ENCODE peak calls at places on chromosomes 5 and 9, in ten cellular contexts. Q is activated gamma-delta T cell treated with Interleukin-2 at 50 U/mL for 16 hours; M is cardiac septum; I is NCI-H524 treated with DMSO at 0.1 percent for 48 hours; W is RCC 7860; A is breast epithelium; J is uterus; U is naive thymus-derived CD4-positive, alpha-beta T cell; T is dermis blood vessel endothelial cell; N is HuH-7.5. D is an unnamed sample.

GRCh38 chr5:91331705-91332104 is 51.4 kb downstream of the ARRDC3 start:
- DNase-seq in Q (no peak), M (no peak), I (no peak), W (no peak), A (no peak), J (no peak), U (no peak), T (no peak), N (no peak), D (no peak)

GRCh38 chr9:110579763-110580255 is 268 bp upstream of the SVEP1 start:
- DNase-seq in Q (no peak), M (no peak), I (no peak), W (no peak), A (no peak), J (peak), U (no peak), T (no peak), N (peak), D (no peak)

GRCh38 chr5:132388244-132389050 is 18.9 kb downstream of the SLC22A5 start:
- DNase-seq in Q (no peak), M (no peak), I (no peak), W (peak), A (no peak), J (peak), U (no peak), T (peak), N (no peak), D (no peak)

GRCh38 chr9:8486095-8486494 is 686.5 kb upstream of the DMAC1 start:
- DNase-seq in Q (no peak), M (no peak), I (peak), W (peak), A (no peak), J (no peak), U (no peak), T (peak), N (peak), D (no peak)

GRCh38 chr5:139222346-139222745 is 24.2 kb upstream of the SIL1 start:
- DNase-seq in Q (no peak), M (no peak), I (no peak), W (no peak), A (no peak), J (no peak), U (no peak), T (peak), N (no peak), D (no peak)

GRCh38 chr9:137426018-137426681 is 3.0 kb downstream of the NOXA1 start:
- DNase-seq in Q (no peak), M (peak), I (no peak), W (no peak), A (peak), J (no peak), U (no peak), T (no peak), N (no peak), D (no peak)

GRCh38 chr5:56698463-56699381 is 116.6 kb upstream of the MAP3K1 start:
- DNase-seq in Q (no peak), M (no peak), I (no peak), W (no peak), A (no peak), J (no peak), U (no peak), T (no peak), N (no peak), D (no peak)

GRCh38 chr5:104088876-104089778 is 526.5 kb upstream of the NUDT12 start:
- DNase-seq in Q (no peak), M (no peak), I (no peak), W (no peak), A (no peak), J (no peak), U (no peak), T (no peak), N (no peak), D (no peak)

GRCh38 chr9:89626741-89627265 is 22.0 kb downstream of the GADD45G start:
- DNase-seq in Q (no peak), M (no peak), I (no peak), W (no peak), A (no peak), J (no peak), U (no peak), T (no peak), N (no peak), D (no peak)

GRCh38 chr9:7756088-7756487 is 43.5 kb downstream of the DMAC1 start:
- DNase-seq in Q (no peak), M (no peak), I (no peak), W (peak), A (no peak), J (no peak), U (no peak), T (peak), N (no peak), D (no peak)

GRCh38 chr5:131812371-131813160 is 15.7 kb upstream of the FNIP1 start:
- DNase-seq in Q (no peak), M (no peak), I (no peak), W (no peak), A (no peak), J (no peak), U (no peak), T (no peak), N (no peak), D (no peak)

GRCh38 chr5:150144211-150144801 is 11.3 kb downstream of the PDGFRB start:
- DNase-seq in Q (no peak), M (no peak), I (no peak), W (no peak), A (no peak), J (peak), U (no peak), T (no peak), N (no peak), D (no peak)

GRCh38 chr9:7003876-7004275 is 246.1 kb downstream of the KDM4C start:
- DNase-seq in Q (no peak), M (no peak), I (no peak), W (no peak), A (no peak), J (no peak), U (no peak), T (no peak), N (no peak), D (no peak)

GRCh38 chr5:24621809-24622208 is 23.0 kb downstream of the CDH10 start:
- DNase-seq in Q (no peak), M (no peak), I (peak), W (no peak), A (no peak), J (no peak), U (no peak), T (no peak), N (no peak), D (no peak)

GRCh38 chr5:150131461-150131860 is 24.2 kb downstream of the PDGFRB start:
- DNase-seq in Q (no peak), M (no peak), I (no peak), W (no peak), A (no peak), J (no peak), U (no peak), T (no peak), N (no peak), D (no peak)

GRCh38 chr5:54455413-54456157 is at the start of gene HSPB3:
- DNase-seq in Q (no peak), M (no peak), I (no peak), W (no peak), A (no peak), J (peak), U (no peak), T (no peak), N (no peak), D (no peak)

GRCh38 chr9:68844623-68845612 is 139.9 kb downstream of the PIP5K1B start:
- DNase-seq in Q (peak), M (no peak), I (no peak), W (peak), A (no peak), J (peak), U (no peak), T (peak), N (peak), D (no peak)

GRCh38 chr5:19866088-19866446 is 121.9 kb downstream of the CDH18 start:
- DNase-seq in Q (no peak), M (no peak), I (no peak), W (no peak), A (no peak), J (no peak), U (no peak), T (no peak), N (no peak), D (no peak)

GRCh38 chr5:124583469-124584350 is 162.7 kb downstream of the ZNF608 start:
- DNase-seq in Q (no peak), M (no peak), I (peak), W (peak), A (no peak), J (no peak), U (peak), T (peak), N (no peak), D (no peak)

GRCh38 chr5:51387854-51388320 is 4.6 kb downstream of the ISL1 start:
- DNase-seq in Q (no peak), M (no peak), I (no peak), W (no peak), A (no peak), J (no peak), U (no peak), T (no peak), N (no peak), D (no peak)

GRCh38 chr5:137580030-137580429 is 80.9 kb upstream of the SPOCK1 start:
- DNase-seq in Q (no peak), M (no peak), I (no peak), W (no peak), A (no peak), J (no peak), U (no peak), T (peak), N (peak), D (no peak)

GRCh38 chr5:138536665-138537315 is 6.2 kb downstream of the ETF1 start:
- DNase-seq in Q (no peak), M (no peak), I (no peak), W (no peak), A (no peak), J (no peak), U (peak), T (peak), N (no peak), D (peak)

GRCh38 chr9:113648586-113648985 is 185.1 kb downstream of the RGS3 start:
- DNase-seq in Q (no peak), M (no peak), I (no peak), W (no peak), A (no peak), J (no peak), U (no peak), T (no peak), N (no peak), D (no peak)

GRCh38 chr5:139651863-139652787 is 4.0 kb downstream of the CXXC5 start:
- DNase-seq in Q (peak), M (peak), I (no peak), W (peak), A (peak), J (peak), U (peak), T (peak), N (peak), D (peak)

GRCh38 chr5:131976414-131977211 is 31.1 kb upstream of the MEIKIN start:
- DNase-seq in Q (no peak), M (peak), I (no peak), W (no peak), A (no peak), J (no peak), U (no peak), T (no peak), N (no peak), D (no peak)

GRCh38 chr9:125240649-125240999 is 519 bp downstream of the HSPA5 start:
- DNase-seq in Q (peak), M (no peak), I (peak), W (no peak), A (peak), J (peak), U (peak), T (peak), N (no peak), D (no peak)

GRCh38 chr5:66932446-66932845 is 264.2 kb downstream of the CD180 start:
- DNase-seq in Q (no peak), M (no peak), I (no peak), W (no peak), A (no peak), J (no peak), U (no peak), T (no peak), N (no peak), D (no peak)

GRCh38 chr5:87705876-87706275 is 293.1 kb upstream of the CCNH start:
- DNase-seq in Q (no peak), M (no peak), I (no peak), W (no peak), A (no peak), J (no peak), U (no peak), T (no peak), N (no peak), D (no peak)

GRCh38 chr5:124061663-124062062 is 549.7 kb downstream of the CSNK1G3 start:
- DNase-seq in Q (no peak), M (no peak), I (no peak), W (no peak), A (no peak), J (peak), U (no peak), T (peak), N (no peak), D (no peak)